ENCODE peak calls at places on chromosomes 2 and 18, in six cellular contexts. Y is IMR-90, M is neuronal stem cell, I is H1, N is H9, H is mesenchymal stem cell. K is an unnamed sample.

GRCh38 chr2:143674055-143674454 is 544.8 kb downstream of the ARHGAP15 start:
- DNase-seq in Y (no peak), M (no peak), I (no peak), N (no peak), H (no peak), K (no peak)

GRCh38 chr2:26591619-26592505 is 49.3 kb downstream of the CIB4 start:
- DNase-seq in Y (no peak), M (no peak), I (peak), N (peak), H (no peak), K (no peak)

GRCh38 chr2:32798841-32799240 is 147.9 kb upstream of the LTBP1 start:
- DNase-seq in Y (peak), M (no peak), I (no peak), N (no peak), H (no peak), K (no peak)

GRCh38 chr2:178404380-178404767 is 46.6 kb downstream of the PRKRA start:
- DNase-seq in Y (peak), M (no peak), I (no peak), N (no peak), H (peak), K (peak)

GRCh38 chr2:168119519-168120141 is 127.8 kb downstream of the STK39 start:
- DNase-seq in Y (peak), M (peak), I (no peak), N (no peak), H (peak), K (peak)

GRCh38 chr2:39534095-39534711 is 97.1 kb upstream of the MAP4K3 start:
- DNase-seq in Y (no peak), M (no peak), I (no peak), N (no peak), H (no peak), K (no peak)

GRCh38 chr2:237944302-237944701 is 22.5 kb upstream of the UBE2F start:
- DNase-seq in Y (no peak), M (no peak), I (no peak), N (no peak), H (no peak), K (no peak)

GRCh38 chr2:196750977-196751631 is 48.4 kb downstream of the GTF3C3 start:
- DNase-seq in Y (peak), M (peak), I (peak), N (peak), H (peak), K (peak)

GRCh38 chr18:10190564-10190963 is 263.9 kb upstream of the APCDD1 start:
- DNase-seq in Y (peak), M (no peak), I (no peak), N (no peak), H (peak), K (no peak)

GRCh38 chr2:132651115-132652099 is 18.6 kb downstream of the LYPD1 start:
- DNase-seq in Y (peak), M (no peak), I (no peak), N (peak), H (peak), K (peak)

GRCh38 chr2:37191253-37191652 is 2.8 kb upstream of the SULT6B1 start:
- DNase-seq in Y (no peak), M (no peak), I (no peak), N (no peak), H (no peak), K (no peak)
- H4K8ac ChIP-seq in Y (no peak), M (no peak), I (no peak), N (no peak), H (no peak), K (no peak)

GRCh38 chr2:46923011-46923669 is 7.5 kb upstream of the MCFD2 start:
- DNase-seq in Y (no peak), M (no peak), I (no peak), N (no peak), H (no peak), K (no peak)

GRCh38 chr2:46926863-46927262 is 11.3 kb upstream of the MCFD2 start:
- DNase-seq in Y (no peak), M (no peak), I (no peak), N (no peak), H (no peak), K (no peak)

GRCh38 chr2:46924038-46924437 is 8.4 kb upstream of the MCFD2 start:
- DNase-seq in Y (no peak), M (no peak), I (no peak), N (no peak), H (no peak), K (peak)

GRCh38 chr2:46924608-46925007 is 9.0 kb upstream of the MCFD2 start:
- DNase-seq in Y (no peak), M (no peak), I (no peak), N (no peak), H (no peak), K (no peak)

GRCh38 chr2:46925444-46926351 is 10.1 kb upstream of the MCFD2 start:
- DNase-seq in Y (no peak), M (no peak), I (no peak), N (no peak), H (no peak), K (no peak)
- H3K4ac ChIP-seq in Y (no peak), M (no peak), I (no peak), N (no peak), H (no peak), K (no peak)

GRCh38 chr2:98866033-98866432 is 70.0 kb downstream of the CRACDL start:
- DNase-seq in Y (no peak), M (no peak), I (no peak), N (no peak), H (no peak), K (no peak)
- H2AFZ ChIP-seq in Y (no peak), M (no peak), I (no peak), N (no peak), H (no peak), K (no peak)

GRCh38 chr18:24201699-24202687 is 63.1 kb downstream of the CABYR start:
- DNase-seq in Y (no peak), M (no peak), I (no peak), N (no peak), H (no peak), K (no peak)
- H4K8ac ChIP-seq in Y (no peak), M (no peak), I (no peak), N (no peak), H (no peak), K (no peak)

DNA sequence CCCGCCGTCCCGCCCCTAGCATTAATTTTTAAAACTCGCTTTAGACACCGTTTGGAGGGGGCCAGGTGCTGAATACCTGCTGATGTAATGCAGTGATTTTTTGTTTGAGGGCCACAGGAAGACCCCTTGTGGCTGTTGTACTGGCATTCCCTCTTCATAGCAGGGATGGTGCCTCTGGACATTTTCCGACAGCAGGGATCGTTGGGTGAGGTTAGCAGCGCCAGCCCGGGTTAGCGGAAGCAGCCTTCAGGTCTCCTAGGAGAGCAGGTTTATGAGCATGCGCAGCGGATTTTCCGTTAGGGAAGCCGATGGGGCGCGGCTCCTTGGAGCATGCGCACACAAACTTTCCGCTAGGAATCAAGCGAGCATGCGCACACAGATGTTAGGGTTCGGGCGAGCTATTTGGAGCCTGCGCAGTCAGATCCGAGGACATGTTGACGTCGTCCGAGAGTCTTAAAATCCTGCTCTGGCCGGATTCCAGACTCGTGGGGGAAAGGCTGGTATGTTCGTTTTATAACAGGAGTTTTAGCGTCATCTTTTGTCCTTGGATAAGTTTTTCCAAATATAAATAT is 17.2 kb upstream of the C2orf74 start:
- DNase-seq in Y (peak), M (peak), I (peak), N (peak), H (peak), K (peak)
- H3K4ac ChIP-seq in Y (peak), M (no peak), I (no peak), N (no peak), H (peak), K (no peak)

GRCh38 chr2:37378411-37378810 is 34.0 kb downstream of the QPCT start:
- DNase-seq in Y (peak), M (no peak), I (peak), N (no peak), H (peak), K (peak)

GRCh38 chr2:37371979-37372378 is 27.5 kb downstream of the QPCT start:
- DNase-seq in Y (no peak), M (no peak), I (no peak), N (no peak), H (no peak), K (no peak)

GRCh38 chr2:37377187-37377532 is 32.7 kb downstream of the QPCT start:
- DNase-seq in Y (peak), M (no peak), I (peak), N (no peak), H (peak), K (no peak)

GRCh38 chr2:37376421-37377186 is 32.2 kb downstream of the QPCT start:
- DNase-seq in Y (peak), M (no peak), I (peak), N (no peak), H (no peak), K (no peak)

DNA sequence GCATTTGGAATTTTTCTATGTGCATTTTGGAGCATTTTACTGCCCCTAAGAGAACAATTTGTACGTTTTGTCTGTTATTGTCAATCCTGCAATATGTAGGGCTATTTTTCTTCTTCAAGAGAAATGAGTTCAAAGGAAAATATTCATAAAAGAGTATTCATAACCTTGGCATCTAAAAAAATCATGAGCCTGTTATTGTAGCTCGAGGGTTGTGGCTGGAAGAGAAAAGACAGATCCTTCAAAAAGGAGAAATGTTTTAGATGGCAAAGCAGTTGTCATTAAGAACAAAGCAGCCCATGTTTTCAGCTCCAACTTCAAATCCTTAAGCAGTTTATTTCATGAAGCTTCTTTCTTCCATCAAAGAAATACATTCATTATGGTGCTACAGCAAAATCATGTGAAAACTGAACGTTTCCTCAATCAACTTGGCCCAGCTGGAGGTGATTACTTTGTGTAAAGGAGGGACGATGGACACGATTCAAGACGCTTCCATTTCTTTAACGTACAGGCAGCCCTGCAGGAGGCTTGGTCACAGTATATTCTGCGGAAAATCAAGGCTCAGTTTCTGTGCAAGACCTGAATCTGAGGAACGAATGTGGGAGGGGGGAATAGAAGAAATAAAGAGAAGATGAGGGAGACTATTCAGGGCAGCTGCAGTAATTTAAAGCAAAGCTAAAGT is 31.4 kb downstream of the QPCT start:
- DNase-seq in Y (no peak), M (no peak), I (peak), N (no peak), H (no peak), K (no peak)
- H2AFZ ChIP-seq in Y (no peak), M (peak), I (no peak), N (no peak), H (no peak), K (no peak)

GRCh38 chr2:134918518-134919359 is at the start of gene CCNT2:
- DNase-seq in Y (peak), M (peak), I (peak), N (peak), H (peak), K (peak)
- H4K8ac ChIP-seq in Y (peak), M (peak), I (peak), N (no peak), H (peak), K (peak)

GRCh38 chr2:20224191-20224715 is 677 bp downstream of the SDC1 start:
- DNase-seq in Y (no peak), M (no peak), I (peak), N (no peak), H (no peak), K (no peak)

GRCh38 chr2:20223345-20224190 is 1.4 kb downstream of the SDC1 start:
- DNase-seq in Y (peak), M (peak), I (peak), N (peak), H (peak), K (peak)

GRCh38 chr2:20221169-20221938 is 3.6 kb downstream of the SDC1 start:
- DNase-seq in Y (peak), M (no peak), I (no peak), N (no peak), H (no peak), K (no peak)

GRCh38 chr2:20221939-20222768 is 2.8 kb downstream of the SDC1 start:
- DNase-seq in Y (no peak), M (no peak), I (no peak), N (no peak), H (no peak), K (no peak)

GRCh38 chr2:20222769-20223344 is 2.1 kb downstream of the SDC1 start:
- DNase-seq in Y (no peak), M (no peak), I (no peak), N (no peak), H (no peak), K (peak)
- H3K4ac ChIP-seq in Y (peak), M (no peak), I (no peak), N (no peak), H (no peak), K (no peak)